ENCODE peak calls at places on chromosomes 3 and 15, in seven cellular contexts. E is HepG2, B is K562, J is Peyer's patch, T is A549, H is transverse colon, V is stomach. U is an unnamed sample.
A peak's percentile ranks its signal among the peaks of the same experiment; 100 is the strongest.

GRCh38 chr3:104988491-104988890 is 378.2 kb upstream of the ALCAM start:
- DNase-seq in V (no peak), E (no peak), B (no peak), H (no peak), J (no peak), T (no peak), U (no peak)

GRCh38 chr3:137768361-137769320 is 4.5 kb downstream of the SOX14 start:
- DNase-seq in T (no peak), J (no peak), B (no peak), E (no peak), V (no peak), H (no peak), U (peak; percentile 32)

GRCh38 chr15:67520976-67521769 is at the start of gene C15orf61:
- DNase-seq in B (peak; percentile 92), J (peak; percentile 95), H (peak; percentile 93), V (peak; percentile 91), E (peak; percentile 83), T (peak; percentile 89), U (peak; percentile 91)

GRCh38 chr3:149115114-149115513 is 14.3 kb upstream of the HPS3 start:
- DNase-seq in E (no peak), H (no peak), T (no peak), V (no peak), J (no peak), B (no peak), U (no peak)

GRCh38 chr3:157094751-157095480 is 65.0 kb downstream of the CCNL1 start:
- DNase-seq in V (no peak), H (no peak), J (no peak), E (peak; percentile 81), B (no peak), T (no peak), U (no peak)

GRCh38 chr3:25229584-25229983 is 198.5 kb upstream of the RARB start:
- DNase-seq in H (no peak), B (no peak), J (no peak), V (no peak), T (no peak), E (no peak), U (no peak)

GRCh38 chr3:133863865-133864264 is 31.8 kb downstream of the RAB6B start:
- DNase-seq in H (no peak), V (no peak), E (no peak), T (no peak), J (peak; percentile 24), B (no peak), U (no peak)

GRCh38 chr3:67593761-67594234 is 60.6 kb downstream of the SUCLG2 start:
- DNase-seq in T (peak; percentile 75), V (no peak), B (peak; percentile 13), H (no peak), E (peak; percentile 14), J (no peak), U (no peak)

GRCh38 chr15:31279221-31280036 is 47.2 kb upstream of the KLF13 start:
- DNase-seq in E (no peak), H (peak; percentile 11), V (peak; percentile 25), T (no peak), J (peak; percentile 33), B (no peak), U (peak; percentile 69)

GRCh38 chr15:57327985-57328471 is 48.3 kb upstream of the CGNL1 start:
- DNase-seq in E (no peak), T (no peak), J (no peak), H (no peak), B (peak; percentile 57), V (no peak), U (no peak)

GRCh38 chr3:44468572-44469520 is 8.6 kb downstream of the ZNF445 start:
- DNase-seq in V (no peak), T (no peak), B (peak; percentile 87), J (no peak), H (no peak), E (no peak), U (no peak)

GRCh38 chr3:129249284-129250065 is at the start of gene COPG1:
- DNase-seq in T (peak; percentile 83), E (peak; percentile 81), B (peak; percentile 93), V (peak; percentile 90), J (peak; percentile 94), H (peak; percentile 91), U (peak; percentile 86)

GRCh38 chr3:66912306-66912705 is 85.8 kb upstream of the KBTBD8 start:
- DNase-seq in J (no peak), T (no peak), V (no peak), H (no peak), B (no peak), E (no peak), U (no peak)

GRCh38 chr3:79257811-79258210 is 510.0 kb downstream of the ROBO1 start:
- DNase-seq in V (no peak), T (no peak), B (no peak), H (no peak), E (no peak), J (no peak), U (no peak)

GRCh38 chr3:107285197-107285596 is 92.0 kb upstream of the CCDC54 start:
- DNase-seq in H (no peak), V (no peak), E (no peak), B (no peak), J (no peak), T (no peak), U (no peak)

GRCh38 chr3:49029563-49029884 is 326 bp upstream of the IMPDH2 start:
- DNase-seq in B (no peak), T (no peak), E (no peak), J (no peak), V (no peak), H (no peak), U (no peak)

GRCh38 chr3:182165234-182165633 is 453.5 kb downstream of the SOX2 start:
- DNase-seq in E (no peak), J (no peak), B (no peak), H (no peak), T (no peak), V (peak; percentile 67), U (no peak)

GRCh38 chr3:184814214-184814613 is 2.2 kb downstream of the VPS8 start:
- DNase-seq in T (no peak), J (no peak), H (no peak), B (no peak), V (no peak), E (no peak), U (no peak)

GRCh38 chr3:167736997-167737396 is 1.5 kb downstream of the SERPINI1 start:
- DNase-seq in E (no peak), V (no peak), J (no peak), H (no peak), B (no peak), T (no peak), U (no peak)

GRCh38 chr15:60935130-60935529 is 294.0 kb downstream of the RORA start:
- DNase-seq in V (no peak), E (no peak), T (no peak), H (no peak), B (no peak), J (no peak), U (no peak)

GRCh38 chr15:92714071-92714456 is 58.5 kb upstream of the FAM174B start:
- DNase-seq in H (no peak), V (no peak), E (no peak), J (no peak), B (no peak), T (peak; percentile 56), U (no peak)

GRCh38 chr15:90413411-90414379 is 25.7 kb downstream of the IQGAP1 start:
- DNase-seq in H (no peak), B (peak; percentile 58), T (peak; percentile 55), J (no peak), E (no peak), V (no peak), U (no peak)

DNA sequence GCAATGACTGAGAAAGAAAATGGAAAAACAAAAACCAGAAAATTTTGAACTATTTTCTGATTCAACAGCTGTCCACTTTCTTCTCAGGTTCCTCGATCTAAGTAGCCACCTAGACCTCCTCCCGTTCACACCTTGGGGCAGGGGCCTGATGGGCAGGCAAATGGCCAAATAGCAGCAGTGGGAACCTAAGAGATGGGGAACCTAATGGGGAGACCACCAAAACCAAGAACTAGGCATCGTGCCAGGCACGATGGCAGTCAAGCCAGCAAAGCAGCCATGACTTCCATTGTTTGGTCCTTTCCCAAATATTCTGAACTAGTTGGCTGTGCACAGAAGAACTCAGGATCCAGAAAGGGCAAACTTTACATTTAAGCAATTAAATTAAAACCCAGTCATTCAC is 57.1 kb downstream of the CAPN7 start:
- DNase-seq in V (no peak), J (no peak), H (no peak), B (no peak), T (no peak), E (no peak), U (no peak)
- H3K27ac ChIP-seq in V (no peak overlapping the region), J (no peak overlapping the region), H (no peak overlapping the region), B (no peak overlapping the region), T (no peak overlapping the region), E (no peak overlapping the region), U (no peak overlapping the region)

DNA sequence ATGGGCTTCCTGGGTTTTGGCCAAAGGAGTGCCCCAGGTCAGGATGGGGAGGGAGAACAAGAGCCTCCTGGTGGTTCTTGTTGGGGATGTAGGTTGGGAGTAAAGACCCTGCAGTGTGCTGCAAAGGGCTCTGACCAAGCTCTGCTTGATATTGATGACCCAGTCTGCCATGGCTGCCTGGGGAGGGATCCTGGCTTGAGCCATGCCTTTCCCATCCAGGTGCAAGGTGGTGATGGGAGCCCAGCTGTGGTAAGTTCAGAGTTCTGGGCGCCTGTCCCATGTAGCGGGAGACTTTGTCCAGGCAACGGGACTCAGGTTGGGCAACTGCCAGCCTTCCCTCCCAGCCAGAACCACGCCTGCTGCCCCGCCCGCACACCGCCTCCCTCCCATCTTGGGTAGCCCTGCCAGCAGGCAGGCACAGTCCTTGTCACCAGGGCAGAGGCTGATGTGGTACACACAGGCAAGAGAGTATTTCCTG is 2.6 kb downstream of the GNAI2 start:
- DNase-seq in H (peak; percentile 93), B (no peak), E (peak; percentile 45), V (peak; percentile 95), J (peak; percentile 92), T (peak; percentile 41), U (peak; percentile 98)
- TF ChIP-seq POLR2A in H (no peak), B (no peak), E (no peak), V (no peak), J (no peak), T (no peak), U (peak; percentile 5)

DNA sequence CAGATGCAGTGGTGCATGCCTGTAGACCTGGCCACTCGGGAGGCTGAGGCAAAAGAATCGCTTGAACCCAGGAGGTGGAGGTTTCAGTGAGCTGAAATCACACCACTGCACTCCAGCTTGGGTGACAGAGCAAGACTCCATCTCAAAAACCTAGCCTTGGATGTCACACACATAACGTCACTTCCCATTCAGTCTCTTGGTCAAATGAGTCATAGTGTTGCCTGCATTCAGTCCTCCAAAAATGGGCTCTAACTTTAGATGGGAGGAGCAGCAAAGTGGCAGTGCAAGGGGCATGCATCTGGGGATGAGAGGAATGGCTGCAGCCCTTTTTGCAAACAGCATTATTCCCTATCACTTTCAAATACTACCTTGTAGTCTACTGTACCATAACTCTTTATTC is 62.9 kb upstream of the AGBL1 start:
- DNase-seq in T (no peak), H (no peak), B (no peak), J (no peak), E (no peak), V (no peak), U (no peak)
- H3K4me3 ChIP-seq in T (no peak overlapping the region), H (no peak overlapping the region), B (no peak overlapping the region), J (no peak overlapping the region), E (no peak overlapping the region), V (no peak overlapping the region), U (no peak overlapping the region)

DNA sequence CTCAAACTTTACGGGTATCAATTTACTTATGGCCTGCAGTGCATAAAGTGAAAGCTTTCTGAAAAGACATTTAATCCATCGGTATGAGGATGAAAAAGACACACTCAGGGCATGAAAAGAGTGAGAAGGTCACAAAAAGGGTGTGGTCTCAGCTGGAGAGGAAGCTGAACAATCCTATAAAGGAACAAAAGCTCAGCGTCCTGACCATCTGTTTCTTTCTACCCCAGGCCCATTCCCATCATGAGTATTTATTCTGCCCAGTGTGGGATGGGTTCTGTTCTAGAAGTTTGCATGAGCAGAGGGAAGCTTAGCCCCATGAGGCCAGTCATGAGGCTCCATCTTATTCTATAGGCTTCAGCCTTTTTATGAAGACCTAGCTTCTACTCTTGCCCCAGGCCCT is 144.6 kb downstream of the LPP start:
- DNase-seq in B (no peak), V (no peak), J (no peak), H (no peak), E (no peak), T (no peak), U (no peak)
- H3K27ac ChIP-seq in B (no peak overlapping the region), V (peak overlapping the region; percentile 33), J (no peak overlapping the region), H (peak overlapping the region; percentile 75), E (peak overlapping the region; percentile 94), T (peak overlapping the region; percentile 77), U (no peak overlapping the region)